ENCODE peak calls at places on chromosomes 4 and X, in nine cellular contexts. One of them, this sample, is unnamed.

GRCh38 chr4:110610620-110610939 is 12.3 kb downstream of the PITX2 start:
- DNase-seq in CD8-positive, alpha-beta T cell: no peak
- DNase-seq in neural crest cell: no peak
- DNase-seq in G401: no peak
- DNase-seq in stimulated activated CD4-positive, alpha-beta T cell treated with anti-CD3 and anti-CD28 coated beads, Interleukin-12 subunit alpha, Interleukin-12 subunit beta, amount 100 ng/mL, for 24 hours: no peak
- DNase-seq in fibroblast of the aortic adventitia: no peak
- DNase-seq in right cardiac atrium: no peak
- DNase-seq in activated CD8-positive, alpha-beta memory T cell treated with anti-CD3 and anti-CD28 coated beads for 4 hours: no peak
- DNase-seq in fibroblast of lung: no peak
- DNase-seq in this sample: no peak

GRCh38 chr4:11259837-11260236 is 168.9 kb downstream of the HS3ST1 start:
- DNase-seq in stimulated activated CD4-positive, alpha-beta T cell treated with anti-CD3 and anti-CD28 coated beads, Interleukin-12 subunit alpha, Interleukin-12 subunit beta, amount 100 ng/mL, for 24 hours: no peak
- DNase-seq in CD8-positive, alpha-beta T cell: no peak
- DNase-seq in fibroblast of the aortic adventitia: no peak
- DNase-seq in fibroblast of lung: no peak
- DNase-seq in right cardiac atrium: no peak
- DNase-seq in neural crest cell: no peak
- DNase-seq in G401: peak
- DNase-seq in activated CD8-positive, alpha-beta memory T cell treated with anti-CD3 and anti-CD28 coated beads for 4 hours: no peak
- DNase-seq in this sample: no peak

GRCh38 chrX:96314974-96315373 is 369.7 kb upstream of the DIAPH2 start:
- DNase-seq in fibroblast of lung: peak
- DNase-seq in neural crest cell: no peak
- DNase-seq in CD8-positive, alpha-beta T cell: no peak
- DNase-seq in stimulated activated CD4-positive, alpha-beta T cell treated with anti-CD3 and anti-CD28 coated beads, Interleukin-12 subunit alpha, Interleukin-12 subunit beta, amount 100 ng/mL, for 24 hours: no peak
- DNase-seq in fibroblast of the aortic adventitia: peak
- DNase-seq in right cardiac atrium: no peak
- DNase-seq in activated CD8-positive, alpha-beta memory T cell treated with anti-CD3 and anti-CD28 coated beads for 4 hours: no peak
- DNase-seq in G401: no peak
- DNase-seq in this sample: peak

GRCh38 chr4:103008875-103009729 is 10.4 kb downstream of the SLC9B1 start:
- DNase-seq in fibroblast of lung: peak
- DNase-seq in CD8-positive, alpha-beta T cell: no peak
- DNase-seq in G401: peak
- DNase-seq in activated CD8-positive, alpha-beta memory T cell treated with anti-CD3 and anti-CD28 coated beads for 4 hours: no peak
- DNase-seq in right cardiac atrium: no peak
- DNase-seq in fibroblast of the aortic adventitia: peak
- DNase-seq in neural crest cell: no peak
- DNase-seq in stimulated activated CD4-positive, alpha-beta T cell treated with anti-CD3 and anti-CD28 coated beads, Interleukin-12 subunit alpha, Interleukin-12 subunit beta, amount 100 ng/mL, for 24 hours: no peak
- DNase-seq in this sample: peak

GRCh38 chr4:99467908-99468307 is 32.8 kb upstream of the ADH7 start:
- DNase-seq in fibroblast of lung: no peak
- DNase-seq in neural crest cell: no peak
- DNase-seq in activated CD8-positive, alpha-beta memory T cell treated with anti-CD3 and anti-CD28 coated beads for 4 hours: no peak
- DNase-seq in CD8-positive, alpha-beta T cell: no peak
- DNase-seq in fibroblast of the aortic adventitia: no peak
- DNase-seq in stimulated activated CD4-positive, alpha-beta T cell treated with anti-CD3 and anti-CD28 coated beads, Interleukin-12 subunit alpha, Interleukin-12 subunit beta, amount 100 ng/mL, for 24 hours: no peak
- DNase-seq in G401: no peak
- DNase-seq in right cardiac atrium: no peak
- DNase-seq in this sample: no peak

GRCh38 chrX:24371391-24371972 is 11.0 kb downstream of the SUPT20HL1 start:
- DNase-seq in stimulated activated CD4-positive, alpha-beta T cell treated with anti-CD3 and anti-CD28 coated beads, Interleukin-12 subunit alpha, Interleukin-12 subunit beta, amount 100 ng/mL, for 24 hours: peak
- DNase-seq in fibroblast of lung: peak
- DNase-seq in fibroblast of the aortic adventitia: peak
- DNase-seq in G401: peak
- DNase-seq in CD8-positive, alpha-beta T cell: peak
- DNase-seq in right cardiac atrium: peak
- DNase-seq in neural crest cell: peak
- DNase-seq in activated CD8-positive, alpha-beta memory T cell treated with anti-CD3 and anti-CD28 coated beads for 4 hours: peak
- DNase-seq in this sample: peak

GRCh38 chrX:1528186-1528883 is 8.7 kb downstream of the P2RY8 start:
- DNase-seq in G401: no peak
- DNase-seq in right cardiac atrium: no peak
- DNase-seq in activated CD8-positive, alpha-beta memory T cell treated with anti-CD3 and anti-CD28 coated beads for 4 hours: no peak
- DNase-seq in fibroblast of the aortic adventitia: no peak
- DNase-seq in neural crest cell: no peak
- DNase-seq in stimulated activated CD4-positive, alpha-beta T cell treated with anti-CD3 and anti-CD28 coated beads, Interleukin-12 subunit alpha, Interleukin-12 subunit beta, amount 100 ng/mL, for 24 hours: no peak
- DNase-seq in fibroblast of lung: no peak
- DNase-seq in CD8-positive, alpha-beta T cell: peak
- DNase-seq in this sample: no peak

GRCh38 chr4:83272900-83273299 is 11.7 kb downstream of the COQ2 start:
- DNase-seq in activated CD8-positive, alpha-beta memory T cell treated with anti-CD3 and anti-CD28 coated beads for 4 hours: no peak
- DNase-seq in fibroblast of lung: no peak
- DNase-seq in neural crest cell: no peak
- DNase-seq in fibroblast of the aortic adventitia: no peak
- DNase-seq in right cardiac atrium: no peak
- DNase-seq in CD8-positive, alpha-beta T cell: no peak
- DNase-seq in stimulated activated CD4-positive, alpha-beta T cell treated with anti-CD3 and anti-CD28 coated beads, Interleukin-12 subunit alpha, Interleukin-12 subunit beta, amount 100 ng/mL, for 24 hours: no peak
- DNase-seq in G401: no peak
- DNase-seq in this sample: no peak

GRCh38 chr4:152458801-152459302 is 77.0 kb downstream of the FBXW7 start:
- DNase-seq in right cardiac atrium: no peak
- DNase-seq in CD8-positive, alpha-beta T cell: no peak
- DNase-seq in neural crest cell: no peak
- DNase-seq in stimulated activated CD4-positive, alpha-beta T cell treated with anti-CD3 and anti-CD28 coated beads, Interleukin-12 subunit alpha, Interleukin-12 subunit beta, amount 100 ng/mL, for 24 hours: no peak
- DNase-seq in fibroblast of lung: peak
- DNase-seq in fibroblast of the aortic adventitia: peak
- DNase-seq in G401: no peak
- DNase-seq in activated CD8-positive, alpha-beta memory T cell treated with anti-CD3 and anti-CD28 coated beads for 4 hours: no peak
- DNase-seq in this sample: peak

GRCh38 chrX:44343412-44343942 is at the start of gene EFHC2:
- DNase-seq in CD8-positive, alpha-beta T cell: peak
- DNase-seq in right cardiac atrium: peak
- DNase-seq in activated CD8-positive, alpha-beta memory T cell treated with anti-CD3 and anti-CD28 coated beads for 4 hours: peak
- DNase-seq in fibroblast of lung: peak
- DNase-seq in stimulated activated CD4-positive, alpha-beta T cell treated with anti-CD3 and anti-CD28 coated beads, Interleukin-12 subunit alpha, Interleukin-12 subunit beta, amount 100 ng/mL, for 24 hours: peak
- DNase-seq in G401: peak
- DNase-seq in neural crest cell: peak
- DNase-seq in fibroblast of the aortic adventitia: no peak
- DNase-seq in this sample: peak

GRCh38 chrX:106935175-106935574 is 15.0 kb downstream of the CLDN2 start:
- DNase-seq in stimulated activated CD4-positive, alpha-beta T cell treated with anti-CD3 and anti-CD28 coated beads, Interleukin-12 subunit alpha, Interleukin-12 subunit beta, amount 100 ng/mL, for 24 hours: no peak
- DNase-seq in G401: no peak
- DNase-seq in fibroblast of the aortic adventitia: peak
- DNase-seq in right cardiac atrium: no peak
- DNase-seq in activated CD8-positive, alpha-beta memory T cell treated with anti-CD3 and anti-CD28 coated beads for 4 hours: no peak
- DNase-seq in neural crest cell: no peak
- DNase-seq in CD8-positive, alpha-beta T cell: no peak
- DNase-seq in fibroblast of lung: peak
- DNase-seq in this sample: no peak

GRCh38 chrX:106728337-106728736 is 1.8 kb downstream of the RNF128 start:
- DNase-seq in fibroblast of lung: no peak
- DNase-seq in CD8-positive, alpha-beta T cell: no peak
- DNase-seq in right cardiac atrium: no peak
- DNase-seq in neural crest cell: no peak
- DNase-seq in G401: no peak
- DNase-seq in activated CD8-positive, alpha-beta memory T cell treated with anti-CD3 and anti-CD28 coated beads for 4 hours: no peak
- DNase-seq in stimulated activated CD4-positive, alpha-beta T cell treated with anti-CD3 and anti-CD28 coated beads, Interleukin-12 subunit alpha, Interleukin-12 subunit beta, amount 100 ng/mL, for 24 hours: no peak
- DNase-seq in fibroblast of the aortic adventitia: peak
- DNase-seq in this sample: no peak

GRCh38 chr4:144514736-144515135 is 131.2 kb upstream of the HHIP start:
- DNase-seq in right cardiac atrium: no peak
- DNase-seq in neural crest cell: no peak
- DNase-seq in fibroblast of the aortic adventitia: no peak
- DNase-seq in stimulated activated CD4-positive, alpha-beta T cell treated with anti-CD3 and anti-CD28 coated beads, Interleukin-12 subunit alpha, Interleukin-12 subunit beta, amount 100 ng/mL, for 24 hours: no peak
- DNase-seq in G401: no peak
- DNase-seq in CD8-positive, alpha-beta T cell: no peak
- DNase-seq in fibroblast of lung: no peak
- DNase-seq in activated CD8-positive, alpha-beta memory T cell treated with anti-CD3 and anti-CD28 coated beads for 4 hours: no peak
- DNase-seq in this sample: no peak

GRCh38 chr4:181488926-181489325 is 754.3 kb upstream of the TENM3 start:
- DNase-seq in right cardiac atrium: no peak
- DNase-seq in neural crest cell: no peak
- DNase-seq in fibroblast of lung: no peak
- DNase-seq in fibroblast of the aortic adventitia: no peak
- DNase-seq in CD8-positive, alpha-beta T cell: no peak
- DNase-seq in stimulated activated CD4-positive, alpha-beta T cell treated with anti-CD3 and anti-CD28 coated beads, Interleukin-12 subunit alpha, Interleukin-12 subunit beta, amount 100 ng/mL, for 24 hours: no peak
- DNase-seq in activated CD8-positive, alpha-beta memory T cell treated with anti-CD3 and anti-CD28 coated beads for 4 hours: no peak
- DNase-seq in G401: peak
- DNase-seq in this sample: no peak

GRCh38 chr4:145279122-145279960 is 99.0 kb upstream of the OTUD4 start:
- DNase-seq in fibroblast of lung: peak
- DNase-seq in neural crest cell: no peak
- DNase-seq in G401: no peak
- DNase-seq in CD8-positive, alpha-beta T cell: no peak
- DNase-seq in stimulated activated CD4-positive, alpha-beta T cell treated with anti-CD3 and anti-CD28 coated beads, Interleukin-12 subunit alpha, Interleukin-12 subunit beta, amount 100 ng/mL, for 24 hours: no peak
- DNase-seq in right cardiac atrium: no peak
- DNase-seq in fibroblast of the aortic adventitia: peak
- DNase-seq in activated CD8-positive, alpha-beta memory T cell treated with anti-CD3 and anti-CD28 coated beads for 4 hours: no peak
- DNase-seq in this sample: peak

GRCh38 chr4:128725405-128725804 is 84.1 kb upstream of the JADE1 start:
- DNase-seq in fibroblast of lung: no peak
- DNase-seq in right cardiac atrium: no peak
- DNase-seq in neural crest cell: no peak
- DNase-seq in activated CD8-positive, alpha-beta memory T cell treated with anti-CD3 and anti-CD28 coated beads for 4 hours: no peak
- DNase-seq in stimulated activated CD4-positive, alpha-beta T cell treated with anti-CD3 and anti-CD28 coated beads, Interleukin-12 subunit alpha, Interleukin-12 subunit beta, amount 100 ng/mL, for 24 hours: no peak
- DNase-seq in CD8-positive, alpha-beta T cell: no peak
- DNase-seq in G401: no peak
- DNase-seq in fibroblast of the aortic adventitia: no peak
- DNase-seq in this sample: no peak

GRCh38 chrX:22366166-22366702 is 93.5 kb downstream of the CBLL2 start:
- DNase-seq in G401: no peak
- DNase-seq in stimulated activated CD4-positive, alpha-beta T cell treated with anti-CD3 and anti-CD28 coated beads, Interleukin-12 subunit alpha, Interleukin-12 subunit beta, amount 100 ng/mL, for 24 hours: no peak
- DNase-seq in activated CD8-positive, alpha-beta memory T cell treated with anti-CD3 and anti-CD28 coated beads for 4 hours: no peak
- DNase-seq in fibroblast of lung: peak
- DNase-seq in neural crest cell: no peak
- DNase-seq in CD8-positive, alpha-beta T cell: no peak
- DNase-seq in fibroblast of the aortic adventitia: peak
- DNase-seq in right cardiac atrium: no peak
- DNase-seq in this sample: peak

GRCh38 chrX:497201-497710 is 110.5 kb upstream of the PPP2R3B start:
- DNase-seq in activated CD8-positive, alpha-beta memory T cell treated with anti-CD3 and anti-CD28 coated beads for 4 hours: no peak
- DNase-seq in right cardiac atrium: no peak
- DNase-seq in fibroblast of the aortic adventitia: no peak
- DNase-seq in G401: no peak
- DNase-seq in fibroblast of lung: no peak
- DNase-seq in neural crest cell: no peak
- DNase-seq in CD8-positive, alpha-beta T cell: no peak
- DNase-seq in stimulated activated CD4-positive, alpha-beta T cell treated with anti-CD3 and anti-CD28 coated beads, Interleukin-12 subunit alpha, Interleukin-12 subunit beta, amount 100 ng/mL, for 24 hours: no peak
- DNase-seq in this sample: no peak

GRCh38 chrX:121322159-121322558 is 274.7 kb downstream of the GLUD2 start:
- DNase-seq in G401: no peak
- DNase-seq in fibroblast of the aortic adventitia: no peak
- DNase-seq in fibroblast of lung: no peak
- DNase-seq in stimulated activated CD4-positive, alpha-beta T cell treated with anti-CD3 and anti-CD28 coated beads, Interleukin-12 subunit alpha, Interleukin-12 subunit beta, amount 100 ng/mL, for 24 hours: no peak
- DNase-seq in neural crest cell: no peak
- DNase-seq in right cardiac atrium: no peak
- DNase-seq in CD8-positive, alpha-beta T cell: no peak
- DNase-seq in activated CD8-positive, alpha-beta memory T cell treated with anti-CD3 and anti-CD28 coated beads for 4 hours: no peak
- DNase-seq in this sample: peak

GRCh38 chr4:101140228-101140627 is 207.1 kb downstream of the PPP3CA start:
- DNase-seq in CD8-positive, alpha-beta T cell: no peak
- DNase-seq in stimulated activated CD4-positive, alpha-beta T cell treated with anti-CD3 and anti-CD28 coated beads, Interleukin-12 subunit alpha, Interleukin-12 subunit beta, amount 100 ng/mL, for 24 hours: no peak
- DNase-seq in G401: no peak
- DNase-seq in fibroblast of the aortic adventitia: no peak
- DNase-seq in neural crest cell: no peak
- DNase-seq in activated CD8-positive, alpha-beta memory T cell treated with anti-CD3 and anti-CD28 coated beads for 4 hours: no peak
- DNase-seq in fibroblast of lung: no peak
- DNase-seq in right cardiac atrium: no peak
- DNase-seq in this sample: no peak

GRCh38 chr4:159937595-159937994 is 834.7 kb downstream of the RAPGEF2 start:
- DNase-seq in fibroblast of the aortic adventitia: no peak
- DNase-seq in CD8-positive, alpha-beta T cell: no peak
- DNase-seq in stimulated activated CD4-positive, alpha-beta T cell treated with anti-CD3 and anti-CD28 coated beads, Interleukin-12 subunit alpha, Interleukin-12 subunit beta, amount 100 ng/mL, for 24 hours: no peak
- DNase-seq in activated CD8-positive, alpha-beta memory T cell treated with anti-CD3 and anti-CD28 coated beads for 4 hours: no peak
- DNase-seq in G401: no peak
- DNase-seq in neural crest cell: no peak
- DNase-seq in right cardiac atrium: no peak
- DNase-seq in fibroblast of lung: peak
- DNase-seq in this sample: no peak

GRCh38 chrX:44748014-44748413 is 95.8 kb upstream of the DUSP21 start:
- DNase-seq in CD8-positive, alpha-beta T cell: no peak
- DNase-seq in stimulated activated CD4-positive, alpha-beta T cell treated with anti-CD3 and anti-CD28 coated beads, Interleukin-12 subunit alpha, Interleukin-12 subunit beta, amount 100 ng/mL, for 24 hours: no peak
- DNase-seq in neural crest cell: no peak
- DNase-seq in G401: peak
- DNase-seq in activated CD8-positive, alpha-beta memory T cell treated with anti-CD3 and anti-CD28 coated beads for 4 hours: no peak
- DNase-seq in fibroblast of the aortic adventitia: peak
- DNase-seq in right cardiac atrium: no peak
- DNase-seq in fibroblast of lung: peak
- DNase-seq in this sample: peak

GRCh38 chr4:109465065-109465464 is 31.4 kb downstream of the SEC24B start:
- DNase-seq in G401: peak
- DNase-seq in activated CD8-positive, alpha-beta memory T cell treated with anti-CD3 and anti-CD28 coated beads for 4 hours: no peak
- DNase-seq in fibroblast of lung: peak
- DNase-seq in fibroblast of the aortic adventitia: peak
- DNase-seq in right cardiac atrium: no peak
- DNase-seq in stimulated activated CD4-positive, alpha-beta T cell treated with anti-CD3 and anti-CD28 coated beads, Interleukin-12 subunit alpha, Interleukin-12 subunit beta, amount 100 ng/mL, for 24 hours: no peak
- DNase-seq in neural crest cell: no peak
- DNase-seq in CD8-positive, alpha-beta T cell: no peak
- DNase-seq in this sample: no peak

GRCh38 chrX:15050395-15050794 is 177.2 kb downstream of the MOSPD2 start:
- DNase-seq in activated CD8-positive, alpha-beta memory T cell treated with anti-CD3 and anti-CD28 coated beads for 4 hours: no peak
- DNase-seq in G401: no peak
- DNase-seq in CD8-positive, alpha-beta T cell: no peak
- DNase-seq in neural crest cell: no peak
- DNase-seq in right cardiac atrium: no peak
- DNase-seq in fibroblast of lung: no peak
- DNase-seq in stimulated activated CD4-positive, alpha-beta T cell treated with anti-CD3 and anti-CD28 coated beads, Interleukin-12 subunit alpha, Interleukin-12 subunit beta, amount 100 ng/mL, for 24 hours: no peak
- DNase-seq in fibroblast of the aortic adventitia: no peak
- DNase-seq in this sample: no peak

GRCh38 chr4:71494539-71494938 is 155.7 kb downstream of the SLC4A4 start:
- DNase-seq in activated CD8-positive, alpha-beta memory T cell treated with anti-CD3 and anti-CD28 coated beads for 4 hours: no peak
- DNase-seq in fibroblast of lung: no peak
- DNase-seq in G401: no peak
- DNase-seq in fibroblast of the aortic adventitia: no peak
- DNase-seq in CD8-positive, alpha-beta T cell: no peak
- DNase-seq in neural crest cell: no peak
- DNase-seq in right cardiac atrium: no peak
- DNase-seq in stimulated activated CD4-positive, alpha-beta T cell treated with anti-CD3 and anti-CD28 coated beads, Interleukin-12 subunit alpha, Interleukin-12 subunit beta, amount 100 ng/mL, for 24 hours: no peak
- DNase-seq in this sample: peak

GRCh38 chr4:8594097-8595038 is 1.8 kb downstream of the CPZ start:
- DNase-seq in right cardiac atrium: no peak
- DNase-seq in fibroblast of the aortic adventitia: peak
- DNase-seq in CD8-positive, alpha-beta T cell: no peak
- DNase-seq in fibroblast of lung: peak
- DNase-seq in stimulated activated CD4-positive, alpha-beta T cell treated with anti-CD3 and anti-CD28 coated beads, Interleukin-12 subunit alpha, Interleukin-12 subunit beta, amount 100 ng/mL, for 24 hours: no peak
- DNase-seq in activated CD8-positive, alpha-beta memory T cell treated with anti-CD3 and anti-CD28 coated beads for 4 hours: no peak
- DNase-seq in neural crest cell: peak
- DNase-seq in G401: peak
- DNase-seq in this sample: peak

GRCh38 chr4:138910201-138910913 is 105.2 kb upstream of the NOCT start:
- DNase-seq in fibroblast of the aortic adventitia: peak
- DNase-seq in neural crest cell: no peak
- DNase-seq in right cardiac atrium: no peak
- DNase-seq in G401: no peak
- DNase-seq in stimulated activated CD4-positive, alpha-beta T cell treated with anti-CD3 and anti-CD28 coated beads, Interleukin-12 subunit alpha, Interleukin-12 subunit beta, amount 100 ng/mL, for 24 hours: no peak
- DNase-seq in activated CD8-positive, alpha-beta memory T cell treated with anti-CD3 and anti-CD28 coated beads for 4 hours: no peak
- DNase-seq in CD8-positive, alpha-beta T cell: no peak
- DNase-seq in fibroblast of lung: peak
- DNase-seq in this sample: peak

GRCh38 chr4:42397635-42398447 is 553 bp downstream of the SHISA3 start:
- DNase-seq in fibroblast of the aortic adventitia: peak
- DNase-seq in stimulated activated CD4-positive, alpha-beta T cell treated with anti-CD3 and anti-CD28 coated beads, Interleukin-12 subunit alpha, Interleukin-12 subunit beta, amount 100 ng/mL, for 24 hours: no peak
- DNase-seq in activated CD8-positive, alpha-beta memory T cell treated with anti-CD3 and anti-CD28 coated beads for 4 hours: no peak
- DNase-seq in G401: no peak
- DNase-seq in fibroblast of lung: peak
- DNase-seq in CD8-positive, alpha-beta T cell: no peak
- DNase-seq in right cardiac atrium: peak
- DNase-seq in neural crest cell: peak
- DNase-seq in this sample: no peak

GRCh38 chr4:182768821-182769220 is 148.4 kb downstream of the DCTD start:
- DNase-seq in CD8-positive, alpha-beta T cell: no peak
- DNase-seq in stimulated activated CD4-positive, alpha-beta T cell treated with anti-CD3 and anti-CD28 coated beads, Interleukin-12 subunit alpha, Interleukin-12 subunit beta, amount 100 ng/mL, for 24 hours: no peak
- DNase-seq in activated CD8-positive, alpha-beta memory T cell treated with anti-CD3 and anti-CD28 coated beads for 4 hours: no peak
- DNase-seq in neural crest cell: no peak
- DNase-seq in right cardiac atrium: no peak
- DNase-seq in fibroblast of lung: peak
- DNase-seq in fibroblast of the aortic adventitia: no peak
- DNase-seq in G401: no peak
- DNase-seq in this sample: peak

GRCh38 chr4:88027611-88028608 is 20.5 kb downstream of the PKD2 start:
- DNase-seq in right cardiac atrium: no peak
- DNase-seq in activated CD8-positive, alpha-beta memory T cell treated with anti-CD3 and anti-CD28 coated beads for 4 hours: no peak
- DNase-seq in stimulated activated CD4-positive, alpha-beta T cell treated with anti-CD3 and anti-CD28 coated beads, Interleukin-12 subunit alpha, Interleukin-12 subunit beta, amount 100 ng/mL, for 24 hours: no peak
- DNase-seq in fibroblast of lung: peak
- DNase-seq in neural crest cell: no peak
- DNase-seq in CD8-positive, alpha-beta T cell: no peak
- DNase-seq in fibroblast of the aortic adventitia: peak
- DNase-seq in G401: no peak
- DNase-seq in this sample: peak

GRCh38 chr4:156954598-156954997 is 17.0 kb downstream of the PDGFC start:
- DNase-seq in fibroblast of the aortic adventitia: no peak
- DNase-seq in neural crest cell: no peak
- DNase-seq in G401: no peak
- DNase-seq in activated CD8-positive, alpha-beta memory T cell treated with anti-CD3 and anti-CD28 coated beads for 4 hours: no peak
- DNase-seq in right cardiac atrium: no peak
- DNase-seq in CD8-positive, alpha-beta T cell: no peak
- DNase-seq in fibroblast of lung: no peak
- DNase-seq in stimulated activated CD4-positive, alpha-beta T cell treated with anti-CD3 and anti-CD28 coated beads, Interleukin-12 subunit alpha, Interleukin-12 subunit beta, amount 100 ng/mL, for 24 hours: no peak
- DNase-seq in this sample: no peak

This sample was measured in choroid plexus epithelial cell.